ENCODE peak calls at places on chromosomes 3 and 15, in ten cellular contexts. One of them, this sample, is unnamed.

GRCh38 chr3:99929409-99930139 is 111.9 kb downstream of the CMSS1 start:
- DNase-seq in tibial nerve: peak; percentile 63
- DNase-seq in adrenal gland: no peak
- DNase-seq in heart left ventricle: no peak
- DNase-seq in transverse colon: peak; percentile 33
- DNase-seq in uterus: peak; percentile 75
- DNase-seq in testis: peak; percentile 34
- DNase-seq in A549: no peak
- DNase-seq in Peyer's patch: no peak
- DNase-seq in thyroid gland: no peak
- DNase-seq in this sample: no peak

GRCh38 chr3:128875556-128876120 is 3.8 kb upstream of the ACAD9 start:
- DNase-seq in A549: peak; percentile 27
- DNase-seq in heart left ventricle: peak; percentile 33
- DNase-seq in tibial nerve: no peak
- DNase-seq in transverse colon: peak; percentile 29
- DNase-seq in Peyer's patch: no peak
- DNase-seq in testis: peak; percentile 63
- DNase-seq in thyroid gland: peak; percentile 29
- DNase-seq in uterus: no peak
- DNase-seq in adrenal gland: no peak
- DNase-seq in this sample: peak; percentile 38

GRCh38 chr3:152258448-152259302 is 10.1 kb upstream of the MBNL1 start:
- DNase-seq in adrenal gland: peak; percentile 37
- DNase-seq in testis: peak; percentile 28
- DNase-seq in tibial nerve: no peak
- DNase-seq in Peyer's patch: peak; percentile 54
- DNase-seq in heart left ventricle: no peak
- DNase-seq in A549: peak; percentile 93
- DNase-seq in transverse colon: peak; percentile 49
- DNase-seq in thyroid gland: no peak
- DNase-seq in uterus: peak; percentile 73
- DNase-seq in this sample: peak; percentile 75

GRCh38 chr3:30751610-30752299 is 142.7 kb downstream of the GADL1 start:
- DNase-seq in A549: peak; percentile 36
- DNase-seq in uterus: peak; percentile 36
- DNase-seq in testis: peak; percentile 28
- DNase-seq in adrenal gland: peak; percentile 39
- DNase-seq in transverse colon: peak; percentile 22
- DNase-seq in thyroid gland: peak; percentile 12
- DNase-seq in Peyer's patch: no peak
- DNase-seq in tibial nerve: no peak
- DNase-seq in heart left ventricle: peak; percentile 33
- DNase-seq in this sample: no peak

GRCh38 chr3:47404955-47405790 is 24.4 kb downstream of the PTPN23 start:
- DNase-seq in tibial nerve: peak; percentile 52
- DNase-seq in A549: no peak
- DNase-seq in transverse colon: no peak
- DNase-seq in adrenal gland: peak; percentile 36
- DNase-seq in Peyer's patch: no peak
- DNase-seq in heart left ventricle: no peak
- DNase-seq in uterus: no peak
- DNase-seq in testis: peak; percentile 86
- DNase-seq in thyroid gland: peak; percentile 63
- DNase-seq in this sample: no peak

GRCh38 chr3:128420289-128420688 is 46.4 kb downstream of the DNAJB8 start:
- DNase-seq in heart left ventricle: no peak
- DNase-seq in tibial nerve: no peak
- DNase-seq in testis: no peak
- DNase-seq in A549: no peak
- DNase-seq in adrenal gland: no peak
- DNase-seq in thyroid gland: no peak
- DNase-seq in transverse colon: no peak
- DNase-seq in Peyer's patch: no peak
- DNase-seq in uterus: no peak
- DNase-seq in this sample: no peak

GRCh38 chr3:178140491-178140890 is 395.7 kb upstream of the KCNMB2 start:
- DNase-seq in adrenal gland: no peak
- DNase-seq in uterus: no peak
- DNase-seq in transverse colon: no peak
- DNase-seq in thyroid gland: no peak
- DNase-seq in Peyer's patch: no peak
- DNase-seq in tibial nerve: no peak
- DNase-seq in testis: no peak
- DNase-seq in A549: peak; percentile 0
- DNase-seq in heart left ventricle: no peak
- DNase-seq in this sample: no peak

GRCh38 chr3:107604057-107604802 is 81.5 kb downstream of the BBX start:
- DNase-seq in uterus: no peak
- DNase-seq in A549: no peak
- DNase-seq in adrenal gland: no peak
- DNase-seq in testis: no peak
- DNase-seq in heart left ventricle: no peak
- DNase-seq in tibial nerve: no peak
- DNase-seq in transverse colon: no peak
- DNase-seq in thyroid gland: no peak
- DNase-seq in Peyer's patch: no peak
- DNase-seq in this sample: no peak

GRCh38 chr15:70741677-70742293 is 21.6 kb downstream of the UACA start:
- DNase-seq in thyroid gland: no peak
- DNase-seq in A549: peak; percentile 64
- DNase-seq in uterus: no peak
- DNase-seq in transverse colon: no peak
- DNase-seq in Peyer's patch: no peak
- DNase-seq in tibial nerve: no peak
- DNase-seq in adrenal gland: no peak
- DNase-seq in heart left ventricle: no peak
- DNase-seq in testis: no peak
- DNase-seq in this sample: no peak

GRCh38 chr15:89332446-89332845 is 2.2 kb downstream of the POLG start:
- DNase-seq in heart left ventricle: no peak
- DNase-seq in adrenal gland: no peak
- DNase-seq in A549: peak; percentile 41
- DNase-seq in uterus: no peak
- DNase-seq in transverse colon: no peak
- DNase-seq in Peyer's patch: no peak
- DNase-seq in tibial nerve: no peak
- DNase-seq in thyroid gland: no peak
- DNase-seq in testis: no peak
- DNase-seq in this sample: no peak

DNA sequence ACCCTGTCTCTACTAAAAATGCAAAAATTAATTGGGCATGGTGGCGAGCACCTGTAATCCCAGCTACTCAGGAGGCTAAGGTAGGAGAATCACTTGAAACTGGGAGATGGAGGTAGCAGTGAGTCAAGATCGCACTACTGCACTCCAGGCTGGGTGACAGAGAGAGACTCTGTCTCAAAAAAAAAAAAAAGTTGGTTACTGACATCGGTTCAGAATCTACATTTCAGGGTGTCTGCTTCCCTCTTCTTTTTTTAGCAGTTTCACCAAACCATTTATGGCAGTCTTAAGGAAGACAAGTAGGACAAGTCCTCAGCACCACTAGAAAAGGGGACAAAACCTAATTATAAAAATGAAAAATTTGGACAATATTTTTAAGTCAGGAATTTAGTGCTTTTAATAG is 3.3 kb upstream of the USP4 start:
- DNase-seq in A549: no peak
- DNase-seq in uterus: no peak
- DNase-seq in tibial nerve: no peak
- DNase-seq in adrenal gland: no peak
- DNase-seq in testis: no peak
- DNase-seq in transverse colon: no peak
- DNase-seq in heart left ventricle: no peak
- DNase-seq in thyroid gland: no peak
- DNase-seq in Peyer's patch: no peak
- DNase-seq in this sample: no peak
- TF ChIP-seq POLR2A in A549: no peak
- TF ChIP-seq POLR2A in uterus: no peak
- TF ChIP-seq POLR2A in tibial nerve: no peak
- TF ChIP-seq POLR2A in adrenal gland: no peak
- TF ChIP-seq POLR2A in testis: no peak
- TF ChIP-seq POLR2A in transverse colon: no peak
- TF ChIP-seq POLR2A in heart left ventricle: no peak
- TF ChIP-seq POLR2A in thyroid gland: no peak
- TF ChIP-seq POLR2A in Peyer's patch: no peak
- TF ChIP-seq POLR2A in this sample: no peak

GRCh38 chr3:186986811-186987210 is 56.5 kb downstream of the ST6GAL1 start:
- DNase-seq in thyroid gland: no peak
- DNase-seq in tibial nerve: no peak
- DNase-seq in adrenal gland: no peak
- DNase-seq in heart left ventricle: no peak
- DNase-seq in testis: no peak
- DNase-seq in uterus: no peak
- DNase-seq in A549: no peak
- DNase-seq in Peyer's patch: no peak
- DNase-seq in transverse colon: no peak
- DNase-seq in this sample: no peak

GRCh38 chr3:186984064-186984463 is 53.7 kb downstream of the ST6GAL1 start:
- DNase-seq in tibial nerve: no peak
- DNase-seq in transverse colon: no peak
- DNase-seq in uterus: no peak
- DNase-seq in testis: no peak
- DNase-seq in Peyer's patch: no peak
- DNase-seq in thyroid gland: no peak
- DNase-seq in A549: no peak
- DNase-seq in heart left ventricle: no peak
- DNase-seq in adrenal gland: no peak
- DNase-seq in this sample: no peak

GRCh38 chr3:186988806-186989205 is 58.5 kb downstream of the ST6GAL1 start:
- DNase-seq in Peyer's patch: no peak
- DNase-seq in uterus: no peak
- DNase-seq in thyroid gland: no peak
- DNase-seq in transverse colon: no peak
- DNase-seq in adrenal gland: no peak
- DNase-seq in testis: no peak
- DNase-seq in heart left ventricle: no peak
- DNase-seq in tibial nerve: no peak
- DNase-seq in A549: no peak
- DNase-seq in this sample: no peak

GRCh38 chr3:186985713-186986364 is 55.5 kb downstream of the ST6GAL1 start:
- DNase-seq in A549: no peak
- DNase-seq in uterus: no peak
- DNase-seq in testis: no peak
- DNase-seq in tibial nerve: no peak
- DNase-seq in Peyer's patch: no peak
- DNase-seq in transverse colon: no peak
- DNase-seq in heart left ventricle: no peak
- DNase-seq in adrenal gland: no peak
- DNase-seq in thyroid gland: no peak
- DNase-seq in this sample: no peak

GRCh38 chr3:186986406-186986805 is 56.1 kb downstream of the ST6GAL1 start:
- DNase-seq in testis: no peak
- DNase-seq in thyroid gland: no peak
- DNase-seq in uterus: no peak
- DNase-seq in heart left ventricle: no peak
- DNase-seq in adrenal gland: no peak
- DNase-seq in tibial nerve: no peak
- DNase-seq in transverse colon: no peak
- DNase-seq in A549: no peak
- DNase-seq in Peyer's patch: no peak
- DNase-seq in this sample: no peak
- H3K4me3 ChIP-seq in testis: no peak overlapping the region
- H3K4me3 ChIP-seq in thyroid gland: no peak overlapping the region
- H3K4me3 ChIP-seq in uterus: no peak overlapping the region
- H3K4me3 ChIP-seq in heart left ventricle: no peak overlapping the region
- H3K4me3 ChIP-seq in adrenal gland: no peak overlapping the region
- H3K4me3 ChIP-seq in tibial nerve: no peak overlapping the region
- H3K4me3 ChIP-seq in transverse colon: no peak overlapping the region
- H3K4me3 ChIP-seq in A549: no peak overlapping the region
- H3K4me3 ChIP-seq in Peyer's patch: no peak overlapping the region
- H3K4me3 ChIP-seq in this sample: no peak overlapping the region

GRCh38 chr3:141413387-141414140 is 45.3 kb downstream of the ZBTB38 start:
- DNase-seq in transverse colon: no peak
- DNase-seq in A549: peak; percentile 45
- DNase-seq in heart left ventricle: no peak
- DNase-seq in thyroid gland: no peak
- DNase-seq in testis: no peak
- DNase-seq in adrenal gland: no peak
- DNase-seq in Peyer's patch: no peak
- DNase-seq in tibial nerve: no peak
- DNase-seq in uterus: no peak
- DNase-seq in this sample: no peak

GRCh38 chr3:141414141-141414689 is 45.9 kb downstream of the ZBTB38 start:
- DNase-seq in thyroid gland: peak; percentile 64
- DNase-seq in heart left ventricle: peak; percentile 50
- DNase-seq in Peyer's patch: no peak
- DNase-seq in transverse colon: no peak
- DNase-seq in uterus: no peak
- DNase-seq in adrenal gland: no peak
- DNase-seq in tibial nerve: no peak
- DNase-seq in testis: no peak
- DNase-seq in A549: no peak
- DNase-seq in this sample: no peak

GRCh38 chr3:141412087-141412935 is 44.0 kb downstream of the ZBTB38 start:
- DNase-seq in Peyer's patch: no peak
- DNase-seq in uterus: peak; percentile 76
- DNase-seq in tibial nerve: peak; percentile 37
- DNase-seq in A549: peak; percentile 91
- DNase-seq in heart left ventricle: peak; percentile 62
- DNase-seq in testis: peak; percentile 80
- DNase-seq in thyroid gland: peak; percentile 65
- DNase-seq in adrenal gland: peak; percentile 64
- DNase-seq in transverse colon: peak; percentile 64
- DNase-seq in this sample: peak; percentile 70

GRCh38 chr3:141410861-141411771 is 42.8 kb downstream of the ZBTB38 start:
- DNase-seq in thyroid gland: no peak
- DNase-seq in testis: peak; percentile 48
- DNase-seq in heart left ventricle: no peak
- DNase-seq in transverse colon: peak; percentile 41
- DNase-seq in uterus: no peak
- DNase-seq in A549: peak; percentile 81
- DNase-seq in Peyer's patch: no peak
- DNase-seq in adrenal gland: peak; percentile 55
- DNase-seq in tibial nerve: no peak
- DNase-seq in this sample: no peak

DNA sequence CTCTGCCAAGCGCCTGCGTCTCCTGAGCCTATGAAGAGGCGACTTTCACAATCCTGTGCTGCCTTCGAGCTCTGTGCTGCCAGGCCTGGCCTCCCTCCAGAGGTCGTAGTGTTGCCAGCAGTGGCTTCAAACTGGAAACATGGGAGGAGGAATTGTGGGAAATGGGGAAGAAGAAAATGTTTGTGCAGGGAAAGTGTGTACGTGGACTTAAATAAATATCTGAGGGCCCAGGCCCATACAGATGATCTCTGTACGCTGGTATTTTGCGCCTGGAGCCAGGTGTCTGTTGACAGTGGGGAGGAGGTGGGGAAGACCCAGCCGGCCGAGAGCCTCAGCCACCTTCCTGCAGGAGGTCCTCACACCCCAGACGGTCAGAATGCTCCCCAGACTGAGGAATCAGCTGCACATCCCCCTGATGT is 44.6 kb downstream of the ZBTB38 start:
- DNase-seq in testis: peak; percentile 91
- DNase-seq in thyroid gland: peak; percentile 83
- DNase-seq in Peyer's patch: peak; percentile 63
- DNase-seq in transverse colon: peak; percentile 76
- DNase-seq in heart left ventricle: peak; percentile 89
- DNase-seq in A549: peak; percentile 89
- DNase-seq in tibial nerve: peak; percentile 88
- DNase-seq in uterus: peak; percentile 93
- DNase-seq in adrenal gland: peak; percentile 87
- DNase-seq in this sample: peak; percentile 96
- H3K4me1 ChIP-seq in testis: peaks cover 44% of the 10 kb centered on the region
- H3K4me1 ChIP-seq in thyroid gland: peaks cover 74% of the 10 kb centered on the region
- H3K4me1 ChIP-seq in Peyer's patch: no peaks in the 10 kb centered on the region
- H3K4me1 ChIP-seq in transverse colon: peaks cover 67% of the 10 kb centered on the region
- H3K4me1 ChIP-seq in heart left ventricle: peaks cover 94% of the 10 kb centered on the region
- H3K4me1 ChIP-seq in A549: peaks cover 93% of the 10 kb centered on the region
- H3K4me1 ChIP-seq in tibial nerve: peaks cover 61% of the 10 kb centered on the region
- H3K4me1 ChIP-seq in uterus: peaks cover 48% of the 10 kb centered on the region
- H3K4me1 ChIP-seq in adrenal gland: peaks cover 74% of the 10 kb centered on the region
- H3K4me1 ChIP-seq in this sample: peaks cover 59% of the 10 kb centered on the region

GRCh38 chr3:57227930-57228733 is 603 bp downstream of the APPL1 start:
- DNase-seq in transverse colon: peak; percentile 54
- DNase-seq in testis: peak; percentile 78
- DNase-seq in uterus: peak; percentile 33
- DNase-seq in tibial nerve: no peak
- DNase-seq in thyroid gland: peak; percentile 55
- DNase-seq in A549: peak; percentile 26
- DNase-seq in adrenal gland: peak; percentile 46
- DNase-seq in Peyer's patch: peak; percentile 71
- DNase-seq in heart left ventricle: peak; percentile 63
- DNase-seq in this sample: peak; percentile 40
- TF ChIP-seq POLR2A in transverse colon: peak; percentile 17
- TF ChIP-seq POLR2A in testis: no peak
- TF ChIP-seq POLR2A in uterus: no peak
- TF ChIP-seq POLR2A in tibial nerve: no peak
- TF ChIP-seq POLR2A in thyroid gland: no peak
- TF ChIP-seq POLR2A in A549: no peak
- TF ChIP-seq POLR2A in adrenal gland: no peak
- TF ChIP-seq POLR2A in Peyer's patch: no peak
- TF ChIP-seq POLR2A in heart left ventricle: peak; percentile 27
- TF ChIP-seq POLR2A in this sample: peak; percentile 11

This sample was measured in gastrocnemius medialis.